ENCODE peak calls at places on chromosome 1, in five cellular contexts. R, J, U, T and S are unnamed samples.
A peak's percentile ranks its signal among the peaks of the same experiment; 100 is the strongest.

GRCh38 chr1:55970711-55971110 is 608.7 kb downstream of the PLPP3 start:
- DNase-seq in U (peak; percentile 70), R (no peak), J (no peak), T (no peak), S (no peak)

GRCh38 chr1:204074274-204075115 is 1.6 kb downstream of the SOX13 start:
- DNase-seq in R (no peak), U (no peak), T (peak; percentile 68), J (no peak), S (peak; percentile 67)

GRCh38 chr1:55927934-55928333 is 651.4 kb downstream of the PLPP3 start:
- DNase-seq in U (no peak), T (no peak), J (no peak), R (no peak), S (no peak)

GRCh38 chr1:66553846-66554245 is 19.9 kb downstream of the SGIP1 start:
- DNase-seq in J (no peak), T (no peak), U (peak; percentile 39), R (no peak), S (no peak)

GRCh38 chr1:114278911-114279310 is 125.2 kb upstream of the SYT6 start:
- DNase-seq in J (no peak), R (no peak), U (no peak), T (no peak), S (no peak)

GRCh38 chr1:110465814-110466380 is 14.9 kb downstream of the PROK1 start:
- DNase-seq in U (no peak), J (no peak), R (no peak), T (no peak), S (no peak)

GRCh38 chr1:8536521-8536920 is 218.6 kb downstream of the SLC45A1 start:
- DNase-seq in T (no peak), J (no peak), R (no peak), U (no peak), S (no peak)

GRCh38 chr1:209609403-209610377 is 26.2 kb downstream of the CAMK1G start:
- DNase-seq in J (no peak), R (no peak), T (no peak), U (no peak), S (no peak)

GRCh38 chr1:21077085-21077484 is 99.6 kb downstream of the EIF4G3 start:
- DNase-seq in T (no peak), U (no peak), J (no peak), R (no peak), S (no peak)

GRCh38 chr1:26412180-26412840 is 1.7 kb downstream of the LIN28A start:
- DNase-seq in R (no peak), T (no peak), J (no peak), U (no peak), S (no peak)

GRCh38 chr1:1307261-1307907 is 346 bp downstream of the ACAP3 start:
- DNase-seq in J (no peak), U (no peak), T (no peak), R (no peak), S (no peak)